ENCODE peak calls at places on chromosomes 1 and 21, in five cellular contexts. R is IMR-90, C is H1, U is trophoblast cell, B is fibroblast of lung. L is an unnamed sample.

GRCh38 chr21:28067015-28067414 is 925.7 kb downstream of the LTN1 start:
- DNase-seq in B (no peak), C (no peak), R (no peak), U (no peak), L (no peak)

GRCh38 chr1:36486088-36486435 is 3.3 kb upstream of the CSF3R start:
- DNase-seq in C (no peak), U (no peak), R (no peak), B (no peak), L (no peak)

GRCh38 chr1:206909167-206909882 is 12.1 kb downstream of the IL24 start:
- DNase-seq in R (no peak), C (peak; percentile 84), U (peak; percentile 73), B (no peak), L (no peak)

GRCh38 chr1:30305519-30305918 is 417.9 kb downstream of the MATN1 start:
- DNase-seq in U (no peak), R (no peak), C (peak; percentile 11), B (no peak), L (no peak)

GRCh38 chr1:3688836-3689750 is 36.8 kb downstream of the TP73 start:
- DNase-seq in U (no peak), R (no peak), B (no peak), C (no peak), L (no peak)

GRCh38 chr1:226894826-226895225 is 24.4 kb downstream of the PSEN2 start:
- DNase-seq in U (no peak), B (no peak), R (no peak), C (no peak), L (no peak)

GRCh38 chr1:202143011-202143767 is 1.3 kb downstream of the ARL8A start:
- DNase-seq in R (no peak), C (no peak), U (peak; percentile 59), B (no peak), L (no peak)

GRCh38 chr1:100253552-100253951 is 3.9 kb upstream of the DBT start:
- DNase-seq in U (peak; percentile 57), C (no peak), R (no peak), B (no peak), L (no peak)

GRCh38 chr1:159652506-159652905 is 61.9 kb downstream of the CRP start:
- DNase-seq in B (no peak), R (no peak), U (no peak), C (no peak), L (no peak)

GRCh38 chr21:14675774-14676530 is 129.8 kb upstream of the SAMSN1 start:
- DNase-seq in U (no peak), R (no peak), B (no peak), C (no peak), L (no peak)

GRCh38 chr1:184606786-184607185 is 147.9 kb downstream of the EDEM3 start:
- DNase-seq in R (no peak), B (peak; percentile 20), C (no peak), U (no peak), L (no peak)

GRCh38 chr1:8545078-8545477 is 227.2 kb downstream of the SLC45A1 start:
- DNase-seq in C (no peak), U (no peak), B (no peak), R (peak; percentile 35), L (no peak)
- H2AFZ ChIP-seq in C (no peak overlapping the region), U (no peak overlapping the region), B (no peak overlapping the region), R (no peak overlapping the region), L (no peak overlapping the region)

DNA sequence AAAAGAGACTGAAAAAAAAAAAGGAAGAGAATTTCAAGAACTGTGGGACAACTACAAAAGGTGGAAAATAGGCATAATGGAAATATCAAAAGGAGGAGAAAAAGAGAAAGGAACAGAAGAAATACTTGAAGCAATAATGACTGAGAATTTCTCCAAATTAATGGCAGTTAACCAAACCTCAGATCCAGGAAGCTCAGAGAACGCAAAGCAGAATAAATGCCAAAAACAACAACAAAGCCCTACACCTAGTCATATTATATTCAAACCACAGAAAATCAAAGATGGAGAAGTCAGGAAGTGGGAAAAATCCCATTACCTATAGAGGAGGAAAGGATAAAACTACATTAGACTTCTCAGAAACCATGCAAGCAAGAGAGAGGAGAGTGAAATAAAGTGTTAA is 20.7 kb upstream of the AHCYL1 start:
- DNase-seq in C (no peak), U (no peak), R (no peak), B (peak; percentile 42), L (no peak)
- H2AFZ ChIP-seq in C (no peak overlapping the region), U (no peak overlapping the region), R (no peak overlapping the region), B (no peak overlapping the region), L (no peak overlapping the region)

DNA sequence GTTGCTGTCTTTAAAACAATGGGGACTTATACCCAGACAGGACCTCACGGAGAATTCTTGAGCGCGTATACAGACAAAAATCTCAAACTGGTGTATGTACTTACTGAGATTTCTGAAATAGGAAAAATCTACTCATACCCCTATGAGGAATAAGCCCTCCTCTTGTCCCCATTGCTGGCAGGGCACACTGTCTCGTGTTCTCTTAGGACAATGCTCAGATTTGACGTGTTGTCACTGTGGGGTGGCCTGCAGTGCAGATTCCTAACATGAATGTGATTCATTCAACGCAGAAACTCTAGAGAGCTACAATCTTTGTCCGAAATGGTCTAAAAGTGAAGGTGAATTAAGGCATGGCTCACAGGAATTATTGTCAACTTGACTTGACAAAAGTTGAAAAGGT is 31.1 kb upstream of the PDE9A start:
- DNase-seq in U (no peak), B (no peak), C (no peak), R (no peak), L (no peak)
- H2AFZ ChIP-seq in U (no peak overlapping the region), B (no peak overlapping the region), C (no peak overlapping the region), R (no peak overlapping the region), L (no peak overlapping the region)

GRCh38 chr1:22352896-22353295 is 98.8 kb upstream of the ZBTB40 start:
- DNase-seq in C (no peak), B (no peak), U (no peak), R (no peak), L (no peak)

GRCh38 chr1:22349302-22350043 is 102.2 kb upstream of the ZBTB40 start:
- DNase-seq in R (no peak), C (no peak), B (no peak), U (no peak), L (no peak)

GRCh38 chr1:22350171-22350961 is 101.3 kb upstream of the ZBTB40 start:
- DNase-seq in U (no peak), C (peak; percentile 72), R (no peak), B (no peak), L (no peak)

GRCh38 chr1:22351757-22352080 is 99.9 kb upstream of the ZBTB40 start:
- DNase-seq in U (no peak), C (no peak), R (no peak), B (no peak), L (no peak)

DNA sequence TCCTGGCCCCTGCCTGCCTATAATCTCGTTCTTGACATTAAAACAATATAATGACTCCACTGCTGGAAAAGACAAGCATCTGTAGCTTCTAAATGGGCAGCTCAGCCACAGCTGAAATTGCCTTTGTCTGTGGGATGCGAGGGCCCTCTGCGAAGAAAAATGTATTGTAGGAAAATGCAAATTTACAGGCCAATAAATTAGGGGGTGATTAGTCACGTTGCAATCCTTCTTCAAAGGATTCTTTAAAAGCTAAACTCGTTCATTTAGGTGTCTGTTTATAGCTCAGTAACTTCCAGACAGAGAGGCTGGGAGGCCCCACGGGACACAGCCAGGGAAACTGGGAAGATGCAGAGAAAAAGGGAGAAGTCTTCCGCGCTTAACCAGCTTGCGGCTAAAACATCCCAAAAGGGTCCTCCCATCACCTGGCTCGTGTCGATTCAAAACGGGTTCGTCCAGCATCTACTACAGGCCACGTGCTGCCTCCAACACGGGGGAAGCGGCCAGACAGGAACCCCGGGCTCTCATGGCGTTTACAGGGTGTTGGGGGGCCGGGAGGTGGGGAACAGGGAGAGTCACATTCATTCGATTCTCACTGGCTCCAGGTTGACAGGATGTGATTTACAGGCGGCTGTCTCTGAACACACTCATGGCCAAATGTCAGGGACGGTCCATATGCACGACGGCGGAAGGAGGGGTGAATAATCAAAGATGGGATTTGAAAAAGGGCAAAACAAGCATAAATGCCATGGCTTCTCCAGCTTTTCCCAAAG is 100.5 kb upstream of the ZBTB40 start:
- DNase-seq in B (no peak), U (no peak), R (no peak), C (peak; percentile 63), L (no peak)
- H2AFZ ChIP-seq in B (no peak overlapping the region), U (no peak overlapping the region), R (no peak overlapping the region), C (peak overlapping the region; percentile 72), L (no peak overlapping the region)

GRCh38 chr1:210174133-210174532 is 58.5 kb upstream of the SERTAD4 start:
- DNase-seq in B (no peak), C (no peak), R (no peak), U (no peak), L (no peak)
- H2AFZ ChIP-seq in B (no peak overlapping the region), C (no peak overlapping the region), R (no peak overlapping the region), U (no peak overlapping the region), L (no peak overlapping the region)

GRCh38 chr1:94973271-94973922 is 46.5 kb upstream of the CNN3 start:
- DNase-seq in C (no peak), R (no peak), U (no peak), B (no peak), L (no peak)
- H2AFZ ChIP-seq in C (no peak overlapping the region), R (peak overlapping the region; percentile 34), U (no peak overlapping the region), B (no peak overlapping the region), L (no peak overlapping the region)

GRCh38 chr1:12080156-12080555 is 17.1 kb downstream of the TNFRSF8 start:
- DNase-seq in B (no peak), C (no peak), U (no peak), R (no peak), L (no peak)

GRCh38 chr1:12082988-12083387 is 19.9 kb downstream of the TNFRSF8 start:
- DNase-seq in C (no peak), U (no peak), B (no peak), R (no peak), L (no peak)

GRCh38 chr1:12080773-12081556 is 17.9 kb downstream of the TNFRSF8 start:
- DNase-seq in U (no peak), R (no peak), B (no peak), C (no peak), L (no peak)

GRCh38 chr1:12083766-12084165 is 20.7 kb downstream of the TNFRSF8 start:
- DNase-seq in C (no peak), R (peak; percentile 87), B (peak; percentile 42), U (no peak), L (no peak)

GRCh38 chr1:12081648-12082396 is 18.7 kb downstream of the TNFRSF8 start:
- DNase-seq in C (no peak), B (no peak), U (no peak), R (no peak), L (peak; percentile 37)
- H2AFZ ChIP-seq in C (no peak overlapping the region), B (peak overlapping the region; percentile 64), U (no peak overlapping the region), R (peak overlapping the region; percentile 81), L (no peak overlapping the region)

DNA sequence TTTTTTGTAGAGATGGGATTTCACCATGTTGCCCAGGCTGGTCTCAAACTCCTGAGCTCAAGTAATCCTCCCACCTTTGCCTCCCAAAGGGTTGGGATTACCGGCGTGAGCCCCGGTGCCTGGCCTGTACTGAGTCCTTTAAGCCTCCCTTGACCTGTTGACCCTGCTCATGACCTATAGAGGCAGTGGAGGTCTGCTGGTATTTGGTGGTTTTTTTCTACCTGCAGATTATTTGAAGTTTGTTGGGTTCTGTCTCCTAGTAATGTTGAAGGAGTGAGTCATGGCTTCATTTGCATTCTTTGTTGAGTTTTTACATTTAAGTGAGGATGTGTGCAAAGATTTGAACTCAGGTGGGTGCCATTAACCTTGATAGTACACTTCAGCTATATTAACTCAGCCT is 14.7 kb upstream of the NPPB start:
- DNase-seq in R (no peak), B (no peak), C (no peak), U (peak; percentile 87), L (no peak)
- H2AFZ ChIP-seq in R (no peak overlapping the region), B (no peak overlapping the region), C (no peak overlapping the region), U (no peak overlapping the region), L (no peak overlapping the region)

GRCh38 chr1:111251570-111251969 is 24.1 kb downstream of the CHI3L2 start:
- DNase-seq in U (no peak), B (no peak), R (no peak), C (no peak), L (no peak)
- H2AFZ ChIP-seq in U (no peak overlapping the region), B (no peak overlapping the region), R (no peak overlapping the region), C (no peak overlapping the region), L (no peak overlapping the region)